ENCODE peak calls at places on chromosomes 6 and 20, in five cellular contexts. One of them, this sample, is unnamed.

GRCh38 chr6:129138739-129139405 is 255.9 kb downstream of the LAMA2 start:
- DNase-seq in GM23338: no peak
- DNase-seq in heart right ventricle: no peak
- DNase-seq in neural progenitor cell: no peak
- DNase-seq in pancreas: no peak
- DNase-seq in this sample: no peak

GRCh38 chr6:68641172-68641571 is 6.1 kb downstream of the ADGRB3 start:
- DNase-seq in neural progenitor cell: no peak
- DNase-seq in GM23338: no peak
- DNase-seq in pancreas: no peak
- DNase-seq in heart right ventricle: no peak
- DNase-seq in this sample: no peak

GRCh38 chr6:144896296-144896695 is 611.2 kb downstream of the UTRN start:
- DNase-seq in heart right ventricle: no peak
- DNase-seq in pancreas: no peak
- DNase-seq in neural progenitor cell: no peak
- DNase-seq in GM23338: no peak
- DNase-seq in this sample: no peak

GRCh38 chr20:461254-462198 is 807 bp downstream of the TBC1D20 start:
- DNase-seq in GM23338: peak
- DNase-seq in neural progenitor cell: peak
- DNase-seq in heart right ventricle: peak
- DNase-seq in pancreas: peak
- DNase-seq in this sample: peak

GRCh38 chr6:5302995-5303622 is 41.8 kb downstream of the FARS2 start:
- DNase-seq in GM23338: peak
- DNase-seq in heart right ventricle: peak
- DNase-seq in neural progenitor cell: peak
- DNase-seq in pancreas: peak
- DNase-seq in this sample: peak

GRCh38 chr6:166636191-166636938 is 9.3 kb upstream of the RPS6KA2 start:
- DNase-seq in pancreas: no peak
- DNase-seq in GM23338: no peak
- DNase-seq in heart right ventricle: no peak
- DNase-seq in neural progenitor cell: no peak
- DNase-seq in this sample: no peak

GRCh38 chr6:156601821-156602301 is 175.3 kb upstream of the ARID1B start:
- DNase-seq in heart right ventricle: no peak
- DNase-seq in neural progenitor cell: no peak
- DNase-seq in pancreas: no peak
- DNase-seq in GM23338: no peak
- DNase-seq in this sample: no peak

GRCh38 chr6:80472276-80472675 is 365.8 kb downstream of the BCKDHB start:
- DNase-seq in pancreas: no peak
- DNase-seq in neural progenitor cell: no peak
- DNase-seq in heart right ventricle: no peak
- DNase-seq in GM23338: no peak
- DNase-seq in this sample: no peak

GRCh38 chr6:161194374-161194773 is 79.5 kb downstream of the AGPAT4 start:
- DNase-seq in heart right ventricle: no peak
- DNase-seq in pancreas: no peak
- DNase-seq in GM23338: no peak
- DNase-seq in neural progenitor cell: no peak
- DNase-seq in this sample: no peak

GRCh38 chr6:16955899-16956298 is 146.0 kb upstream of the STMND1 start:
- DNase-seq in pancreas: no peak
- DNase-seq in heart right ventricle: no peak
- DNase-seq in neural progenitor cell: no peak
- DNase-seq in GM23338: no peak
- DNase-seq in this sample: no peak

GRCh38 chr20:14918981-14919380 is 581.6 kb upstream of the FLRT3 start:
- DNase-seq in pancreas: no peak
- DNase-seq in heart right ventricle: no peak
- DNase-seq in neural progenitor cell: no peak
- DNase-seq in GM23338: no peak
- DNase-seq in this sample: no peak

GRCh38 chr6:39075010-39075738 is 26.6 kb downstream of the GLP1R start:
- DNase-seq in heart right ventricle: no peak
- DNase-seq in neural progenitor cell: no peak
- DNase-seq in GM23338: no peak
- DNase-seq in pancreas: no peak
- DNase-seq in this sample: no peak

GRCh38 chr20:62014889-62015375 is 50.7 kb downstream of the TAF4 start:
- DNase-seq in pancreas: no peak
- DNase-seq in heart right ventricle: no peak
- DNase-seq in GM23338: no peak
- DNase-seq in neural progenitor cell: no peak
- DNase-seq in this sample: no peak

GRCh38 chr6:6712979-6713514 is 124.5 kb downstream of the LY86 start:
- DNase-seq in heart right ventricle: no peak
- DNase-seq in GM23338: no peak
- DNase-seq in pancreas: no peak
- DNase-seq in neural progenitor cell: no peak
- DNase-seq in this sample: no peak

GRCh38 chr6:15411766-15412165 is 165.9 kb downstream of the JARID2 start:
- DNase-seq in heart right ventricle: no peak
- DNase-seq in neural progenitor cell: peak
- DNase-seq in GM23338: no peak
- DNase-seq in pancreas: no peak
- DNase-seq in this sample: no peak

GRCh38 chr20:31985152-31985551 is 17.2 kb downstream of the XKR7 start:
- DNase-seq in heart right ventricle: no peak
- DNase-seq in GM23338: no peak
- DNase-seq in neural progenitor cell: no peak
- DNase-seq in pancreas: no peak
- DNase-seq in this sample: no peak

GRCh38 chr20:56504373-56505005 is 20.1 kb upstream of the FAM209A start:
- DNase-seq in GM23338: peak
- DNase-seq in neural progenitor cell: peak
- DNase-seq in heart right ventricle: no peak
- DNase-seq in pancreas: no peak
- DNase-seq in this sample: no peak

GRCh38 chr20:47931002-47931401 is 145.7 kb upstream of the SULF2 start:
- DNase-seq in GM23338: no peak
- DNase-seq in heart right ventricle: no peak
- DNase-seq in pancreas: no peak
- DNase-seq in neural progenitor cell: no peak
- DNase-seq in this sample: no peak

GRCh38 chr6:28817808-28818145 is 106.0 kb downstream of the TRIM27 start:
- DNase-seq in GM23338: no peak
- DNase-seq in neural progenitor cell: peak
- DNase-seq in heart right ventricle: no peak
- DNase-seq in pancreas: no peak
- DNase-seq in this sample: no peak

GRCh38 chr6:14458669-14459266 is 341.2 kb downstream of the CD83 start:
- DNase-seq in GM23338: no peak
- DNase-seq in pancreas: no peak
- DNase-seq in heart right ventricle: no peak
- DNase-seq in neural progenitor cell: no peak
- DNase-seq in this sample: peak

GRCh38 chr20:51095755-51096509 is 73.0 kb upstream of the KCNG1 start:
- DNase-seq in heart right ventricle: no peak
- DNase-seq in neural progenitor cell: peak
- DNase-seq in GM23338: peak
- DNase-seq in pancreas: no peak
- DNase-seq in this sample: peak

GRCh38 chr6:113219783-113220182 is 637.4 kb upstream of the MARCKS start:
- DNase-seq in heart right ventricle: no peak
- DNase-seq in neural progenitor cell: no peak
- DNase-seq in GM23338: no peak
- DNase-seq in pancreas: no peak
- DNase-seq in this sample: no peak

GRCh38 chr20:64102647-64103354 is 4.6 kb downstream of the NPBWR2 start:
- DNase-seq in pancreas: peak
- DNase-seq in heart right ventricle: no peak
- DNase-seq in GM23338: peak
- DNase-seq in neural progenitor cell: peak
- DNase-seq in this sample: no peak

GRCh38 chr6:44309092-44309491 is 4.1 kb downstream of the AARS2 start:
- DNase-seq in heart right ventricle: peak
- DNase-seq in GM23338: no peak
- DNase-seq in pancreas: no peak
- DNase-seq in neural progenitor cell: no peak
- DNase-seq in this sample: peak

GRCh38 chr20:36720510-36720909 is 25.4 kb downstream of the NDRG3 start:
- DNase-seq in GM23338: no peak
- DNase-seq in heart right ventricle: no peak
- DNase-seq in pancreas: no peak
- DNase-seq in neural progenitor cell: no peak
- DNase-seq in this sample: peak

GRCh38 chr20:8385247-8385646 is 253.2 kb downstream of the PLCB1 start:
- DNase-seq in pancreas: peak
- DNase-seq in GM23338: peak
- DNase-seq in heart right ventricle: peak
- DNase-seq in neural progenitor cell: peak
- DNase-seq in this sample: peak

GRCh38 chr6:125872259-125872921 is 81.6 kb downstream of the NCOA7 start:
- DNase-seq in heart right ventricle: no peak
- DNase-seq in pancreas: no peak
- DNase-seq in GM23338: no peak
- DNase-seq in neural progenitor cell: no peak
- DNase-seq in this sample: no peak

GRCh38 chr6:14792118-14792955 is 453.5 kb upstream of the JARID2 start:
- DNase-seq in neural progenitor cell: no peak
- DNase-seq in GM23338: no peak
- DNase-seq in pancreas: no peak
- DNase-seq in heart right ventricle: no peak
- DNase-seq in this sample: no peak

DNA sequence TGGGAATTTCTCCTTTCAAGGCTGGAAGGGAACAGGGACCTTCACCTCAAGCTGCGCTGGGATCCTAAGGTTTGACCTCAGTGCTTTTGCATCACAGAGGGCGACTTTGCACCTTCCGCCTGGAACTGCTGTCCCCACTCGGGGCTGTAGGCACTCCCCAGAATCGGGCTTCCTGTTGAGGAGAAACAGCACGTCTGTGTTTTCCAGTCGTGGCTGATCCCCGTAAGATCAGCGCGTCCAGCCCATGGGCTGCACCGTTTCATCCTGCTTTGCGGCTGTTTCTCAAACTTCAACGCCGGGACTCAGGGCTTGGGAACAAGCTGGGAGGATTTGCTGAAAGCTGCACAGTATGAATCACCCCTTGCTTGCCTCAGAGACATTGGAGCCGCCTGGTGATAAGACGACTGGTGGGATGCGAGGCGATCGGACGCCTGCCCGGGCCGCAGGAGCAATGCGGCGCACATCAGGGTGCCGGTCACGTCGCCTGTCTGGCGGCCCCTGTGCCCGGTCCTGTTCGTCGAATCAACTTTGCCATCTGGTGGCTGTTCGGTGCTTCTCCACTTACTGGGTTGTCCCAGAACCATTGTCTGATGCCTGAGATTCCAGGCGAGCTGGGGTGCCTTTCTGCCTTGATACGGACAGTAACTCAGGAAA is 53.6 kb upstream of the FRMD1 start:
- DNase-seq in pancreas: peak
- DNase-seq in GM23338: peak
- DNase-seq in heart right ventricle: peak
- DNase-seq in neural progenitor cell: peak
- DNase-seq in this sample: peak
- H3K4me3 ChIP-seq in pancreas: no peak
- H3K4me3 ChIP-seq in GM23338: no peak
- H3K4me3 ChIP-seq in heart right ventricle: peak
- H3K4me3 ChIP-seq in neural progenitor cell: no peak
- H3K4me3 ChIP-seq in this sample: no peak

GRCh38 chr6:168616807-168617756 is 176.1 kb downstream of the SMOC2 start:
- DNase-seq in neural progenitor cell: peak
- DNase-seq in pancreas: no peak
- DNase-seq in GM23338: peak
- DNase-seq in heart right ventricle: no peak
- DNase-seq in this sample: peak
- TF ChIP-seq CTCF in neural progenitor cell: peak
- TF ChIP-seq CTCF in pancreas: no peak
- TF ChIP-seq CTCF in GM23338: peak
- TF ChIP-seq CTCF in heart right ventricle: peak
- TF ChIP-seq CTCF in this sample: no peak

DNA sequence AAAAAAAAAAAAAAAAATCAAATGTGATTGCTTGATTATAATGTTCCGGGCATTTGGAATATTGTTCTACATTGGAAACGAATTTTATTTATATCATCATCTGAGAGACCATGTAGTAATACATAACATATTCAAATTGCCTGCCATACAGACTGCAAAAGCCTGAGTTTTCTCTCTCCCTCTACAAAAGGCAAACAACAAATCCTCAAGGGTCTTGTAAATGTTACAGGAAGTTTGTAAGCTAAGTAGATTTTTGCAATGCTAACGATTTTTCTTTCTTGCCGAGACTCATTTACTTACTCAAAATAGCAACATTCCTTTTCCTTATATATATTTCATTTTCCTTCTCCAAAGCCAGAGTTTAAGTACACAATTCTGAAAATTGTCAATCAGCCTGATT is 49.0 kb upstream of the HTR1E start:
- DNase-seq in pancreas: no peak
- DNase-seq in heart right ventricle: no peak
- DNase-seq in neural progenitor cell: no peak
- DNase-seq in GM23338: peak
- DNase-seq in this sample: no peak
- H3K4me3 ChIP-seq in pancreas: no peak
- H3K4me3 ChIP-seq in heart right ventricle: no peak
- H3K4me3 ChIP-seq in neural progenitor cell: no peak
- H3K4me3 ChIP-seq in GM23338: peak
- H3K4me3 ChIP-seq in this sample: no peak

DNA sequence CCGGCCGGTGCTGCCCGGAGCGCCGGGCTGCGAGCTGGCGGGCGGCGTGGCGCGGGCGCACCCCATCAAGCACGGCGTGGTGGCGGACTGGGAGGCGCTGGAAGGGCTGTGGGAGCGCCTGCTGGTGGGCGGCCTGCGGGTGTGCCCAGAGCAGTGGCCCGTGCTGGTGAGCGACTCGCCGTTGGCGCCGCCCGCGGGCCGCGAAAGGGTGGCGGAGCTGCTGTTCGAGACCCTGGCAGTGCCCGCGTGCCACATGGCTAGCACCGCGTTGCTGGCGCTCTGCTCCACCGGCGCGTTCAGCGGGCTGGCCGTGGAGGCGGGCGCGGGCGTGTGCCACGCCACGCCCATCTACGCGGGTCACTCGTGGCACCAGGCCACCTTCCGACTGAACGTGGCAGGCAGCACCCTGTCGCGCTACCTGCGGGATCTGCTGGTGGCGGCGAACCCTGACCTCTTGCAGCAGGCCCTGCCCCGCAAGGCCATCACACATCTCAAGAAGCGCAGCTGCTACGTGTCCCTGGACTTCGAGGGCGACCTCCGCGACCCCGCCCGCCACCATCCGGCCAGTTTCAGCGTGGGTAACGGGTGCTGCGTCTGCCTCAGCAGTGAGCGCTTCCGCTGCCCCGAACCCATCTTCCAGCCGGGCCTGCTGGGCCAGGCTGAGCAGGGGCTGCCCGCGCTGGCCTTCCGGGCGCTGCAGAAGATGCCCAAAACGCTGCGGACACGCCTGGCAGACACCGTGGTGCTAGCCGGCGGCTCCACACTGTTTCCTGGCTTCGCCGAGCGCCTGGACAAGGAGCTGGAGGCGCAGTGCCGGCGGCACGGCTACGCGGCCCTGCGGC is 723 bp downstream of the ACTL10 start:
- DNase-seq in pancreas: peak
- DNase-seq in heart right ventricle: peak
- DNase-seq in neural progenitor cell: no peak
- DNase-seq in GM23338: no peak
- DNase-seq in this sample: peak
- TF ChIP-seq CTCF in pancreas: peak
- TF ChIP-seq CTCF in heart right ventricle: no peak
- TF ChIP-seq CTCF in neural progenitor cell: no peak
- TF ChIP-seq CTCF in GM23338: peak
- TF ChIP-seq CTCF in this sample: no peak

This sample was measured in cardiac fibroblast.